ENCODE peak calls at places on chromosomes 4 and X, in five cellular contexts. L, A, G, J and I are unnamed samples.

GRCh38 chr4:153809307-153809706 is 20.4 kb upstream of the SFRP2 start:
- DNase-seq in L (no peak), J (no peak), G (no peak), A (no peak), I (no peak)

GRCh38 chrX:155048997-155049619 is 21.8 kb downstream of the CMC4 start:
- DNase-seq in G (peak), L (peak), J (peak), A (peak), I (no peak)

GRCh38 chr4:122142687-122143086 is 9.4 kb upstream of the BLTP1 start:
- DNase-seq in L (no peak), G (no peak), J (no peak), A (no peak), I (no peak)

GRCh38 chr4:155761916-155762315 is 3.1 kb downstream of the GUCY1B1 start:
- DNase-seq in L (peak), G (no peak), J (no peak), A (no peak), I (no peak)

GRCh38 chr4:1748465-1748995 is 27.2 kb downstream of the TACC3 start:
- DNase-seq in G (peak), A (peak), L (peak), J (peak), I (peak)

GRCh38 chrX:9848718-9849481 is 62.7 kb downstream of the SHROOM2 start:
- DNase-seq in A (no peak), J (no peak), G (no peak), L (no peak), I (no peak)

GRCh38 chr4:80999943-81000342 is 30.6 kb upstream of the BMP3 start:
- DNase-seq in G (no peak), L (no peak), A (no peak), J (no peak), I (no peak)

GRCh38 chr4:18722748-18723191 is 701.2 kb upstream of the LCORL start:
- DNase-seq in G (no peak), A (no peak), J (no peak), L (peak), I (peak)

GRCh38 chrX:51336584-51336983 is 4.0 kb downstream of the NUDT10 start:
- DNase-seq in J (no peak), G (peak), L (peak), A (peak), I (peak)

GRCh38 chrX:104306180-104306579 is 51.4 kb upstream of the ESX1 start:
- DNase-seq in L (no peak), G (no peak), J (no peak), A (no peak), I (no peak)

GRCh38 chrX:104307341-104307740 is 52.6 kb upstream of the ESX1 start:
- DNase-seq in A (no peak), G (no peak), L (no peak), J (no peak), I (no peak)

GRCh38 chrX:104309169-104309568 is 54.4 kb upstream of the ESX1 start:
- DNase-seq in G (no peak), L (peak), J (no peak), A (peak), I (no peak)

GRCh38 chrX:104310084-104310483 is 55.4 kb upstream of the ESX1 start:
- DNase-seq in G (peak), J (no peak), L (no peak), A (no peak), I (peak)

DNA sequence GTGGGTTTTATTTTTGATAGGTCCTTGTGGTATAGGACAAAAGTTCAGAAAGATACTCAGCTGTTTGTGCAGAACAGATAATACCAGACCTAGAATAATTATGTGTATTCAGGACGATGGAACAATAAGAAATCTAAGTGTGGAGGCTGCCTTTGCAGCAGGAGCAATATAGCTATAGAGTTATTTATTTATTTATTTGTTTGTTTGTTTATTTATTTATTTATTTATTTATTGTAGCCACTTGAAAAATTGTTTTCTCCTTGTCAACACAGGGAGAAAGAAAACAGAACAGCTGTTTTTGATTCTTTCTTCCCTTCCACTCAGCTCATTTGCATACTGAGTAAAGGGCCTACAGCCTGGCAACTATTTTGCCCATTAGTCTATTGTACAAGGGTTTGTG is 55.9 kb upstream of the ESX1 start:
- DNase-seq in J (no peak), L (no peak), A (no peak), G (no peak), I (no peak)
- H3K4me2 ChIP-seq in J (no peak), L (no peak), A (no peak), G (no peak), I (no peak)

DNA sequence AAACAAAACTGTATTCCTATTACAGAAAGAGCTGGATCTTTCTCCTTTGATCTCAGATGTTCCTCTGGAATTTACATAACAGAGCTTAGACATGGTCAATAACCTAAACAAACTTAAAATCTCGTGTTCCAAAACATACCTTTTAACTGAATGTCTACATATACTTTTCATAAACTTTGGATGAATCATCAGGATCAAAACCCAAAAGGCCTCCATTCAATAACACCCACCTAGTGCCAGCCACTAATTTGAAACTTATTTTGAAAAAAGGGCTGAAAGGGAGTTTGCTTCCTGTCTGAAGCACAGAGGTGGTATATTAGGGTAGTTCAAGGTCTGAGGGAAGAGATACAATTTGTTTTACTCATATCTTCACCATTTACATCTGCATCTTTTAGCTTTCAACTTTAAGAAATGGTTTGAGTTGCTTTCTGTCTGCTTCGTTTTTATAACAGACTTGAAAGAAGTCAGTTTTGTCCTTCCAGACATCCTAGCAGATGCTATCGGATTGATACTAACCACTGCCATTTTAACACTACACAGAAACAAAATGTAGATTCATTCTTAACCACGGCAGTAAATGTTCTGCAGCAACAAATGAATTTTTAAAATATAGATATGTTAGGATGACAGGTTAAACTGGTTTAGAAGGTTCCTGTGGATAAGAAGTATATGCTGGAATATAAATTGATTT is 242.8 kb upstream of the DKK2 start:
- DNase-seq in L (no peak), J (no peak), G (peak), A (no peak), I (no peak)
- H4K8ac ChIP-seq in L (no peak), J (no peak), G (peak), A (no peak), I (no peak)

GRCh38 chr4:143357161-143357845 is 20.6 kb downstream of the GAB1 start:
- DNase-seq in J (no peak), L (no peak), A (no peak), G (no peak), I (peak)

GRCh38 chr4:143359794-143360193 is 23.1 kb downstream of the GAB1 start:
- DNase-seq in L (no peak), J (no peak), G (no peak), A (no peak), I (no peak)

GRCh38 chr4:143360838-143361237 is 24.2 kb downstream of the GAB1 start:
- DNase-seq in G (no peak), L (no peak), J (no peak), A (no peak), I (no peak)

GRCh38 chr4:143358419-143358818 is 21.7 kb downstream of the GAB1 start:
- DNase-seq in G (no peak), J (no peak), L (no peak), A (no peak), I (no peak)

GRCh38 chr4:143358923-143359694 is 22.4 kb downstream of the GAB1 start:
- DNase-seq in A (no peak), G (peak), L (no peak), J (no peak), I (peak)
- H3K18ac ChIP-seq in A (no peak), G (peak), L (no peak), J (no peak), I (no peak)

DNA sequence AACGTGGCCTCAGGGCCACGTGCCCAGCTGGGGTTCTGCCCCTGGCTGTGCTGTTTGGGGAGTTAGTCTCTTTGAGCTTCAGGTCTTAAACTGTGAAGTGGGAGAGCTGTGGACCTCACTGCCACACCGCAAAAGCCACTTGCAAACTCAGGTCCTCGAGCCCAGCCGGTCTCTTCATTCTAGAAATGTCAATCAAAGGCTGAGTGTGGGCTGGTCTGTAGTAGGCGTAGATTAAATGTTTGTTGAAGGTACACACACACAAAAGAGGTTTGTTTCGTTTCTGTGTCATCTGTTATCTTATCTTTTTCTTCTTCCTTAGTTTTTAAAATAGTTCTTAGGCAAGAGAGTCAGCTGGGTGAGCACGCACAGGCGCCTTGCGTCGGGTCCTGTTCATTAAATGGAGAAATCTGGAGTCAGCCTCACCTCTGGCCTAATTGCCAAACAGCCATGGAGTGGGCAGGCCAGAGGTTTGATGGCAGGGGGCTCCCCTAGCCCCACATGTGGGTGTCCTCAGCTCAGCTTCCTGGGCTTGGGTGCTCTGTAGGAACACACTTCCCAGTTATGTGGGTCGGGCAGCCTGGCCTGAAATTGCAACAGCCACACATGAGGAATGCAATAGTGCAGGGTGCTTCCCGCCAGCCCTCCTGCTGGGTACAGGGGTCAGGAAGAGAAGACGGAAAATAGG is 823 bp upstream of the PSAPL1 start:
- DNase-seq in G (no peak), L (no peak), J (no peak), A (no peak), I (peak)
- H3K4me2 ChIP-seq in G (no peak), L (no peak), J (no peak), A (no peak), I (no peak)

GRCh38 chrX:46573331-46573895 is at the start of gene CHST7:
- DNase-seq in G (peak), A (peak), L (peak), J (no peak), I (no peak)

GRCh38 chrX:46574941-46575381 is 1.4 kb downstream of the CHST7 start:
- DNase-seq in J (no peak), L (no peak), G (no peak), A (peak), I (peak)

GRCh38 chrX:46573896-46574336 is 351 bp downstream of the CHST7 start:
- DNase-seq in G (peak), J (peak), A (peak), L (peak), I (no peak)

GRCh38 chrX:46575586-46575985 is 2.0 kb downstream of the CHST7 start:
- DNase-seq in L (peak), G (no peak), A (no peak), J (no peak), I (no peak)

DNA sequence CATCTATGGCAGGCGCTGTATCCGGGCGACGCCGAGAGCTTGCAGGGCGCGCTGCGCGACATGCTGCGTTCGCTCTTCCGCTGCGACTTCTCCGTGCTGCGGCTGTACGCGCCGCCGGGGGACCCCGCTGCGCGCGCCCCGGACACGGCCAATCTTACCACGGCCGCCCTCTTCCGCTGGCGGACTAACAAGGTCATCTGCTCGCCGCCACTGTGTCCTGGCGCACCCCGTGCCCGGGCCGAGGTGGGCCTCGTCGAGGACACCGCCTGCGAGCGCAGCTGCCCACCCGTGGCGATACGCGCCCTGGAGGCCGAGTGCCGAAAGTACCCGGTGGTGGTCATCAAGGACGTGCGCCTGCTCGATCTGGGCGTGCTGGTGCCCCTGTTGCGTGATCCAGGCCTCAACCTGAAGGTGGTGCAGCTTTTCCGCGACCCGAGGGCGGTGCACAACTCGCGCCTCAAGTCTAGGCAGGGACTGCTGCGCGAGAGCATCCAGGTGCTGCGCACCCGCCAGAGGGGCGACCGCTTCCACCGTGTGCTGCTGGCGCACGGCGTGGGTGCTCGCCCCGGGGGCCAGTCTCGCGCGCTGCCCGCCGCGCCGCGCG is 874 bp downstream of the CHST7 start:
- DNase-seq in L (peak), A (peak), J (peak), G (no peak), I (peak)
- H4K8ac ChIP-seq in L (no peak), A (no peak), J (peak), G (no peak), I (peak)